ENCODE peak calls at places on chromosomes 12 and 14, in nine cellular contexts. L, T, W, I, V, K, A, G and F are unnamed samples.

GRCh38 chr14:105414456-105415371 is 4.9 kb upstream of the MTA1 start:
- DNase-seq in T (no peak), L (peak), K (peak), I (no peak), G (no peak), V (peak), W (peak), A (peak), F (peak)

GRCh38 chr14:52650774-52651173 is 44.6 kb downstream of the ERO1A start:
- DNase-seq in G (no peak), K (no peak), W (no peak), I (no peak), T (no peak), L (no peak), A (peak), V (no peak), F (no peak)

GRCh38 chr14:67360469-67361206 is 510 bp downstream of the EIF2S1 start:
- DNase-seq in I (no peak), V (no peak), W (no peak), G (peak), L (no peak), T (no peak), K (no peak), A (no peak), F (no peak)

GRCh38 chr14:68619805-68620574 is 172.9 kb downstream of the ZFP36L1 start:
- DNase-seq in W (no peak), I (no peak), G (no peak), V (no peak), T (no peak), L (no peak), A (peak), K (no peak), F (peak)

GRCh38 chr12:89157413-89157812 is 194.9 kb downstream of the DUSP6 start:
- DNase-seq in T (no peak), G (no peak), K (no peak), L (no peak), I (no peak), W (no peak), V (no peak), A (no peak), F (no peak)

GRCh38 chr14:95507701-95508103 is 8.7 kb downstream of the SYNE3 start:
- DNase-seq in V (no peak), I (no peak), L (no peak), W (no peak), T (no peak), A (peak), K (no peak), G (no peak), F (no peak)

GRCh38 chr12:40170593-40170992 is 54.2 kb upstream of the LRRK2 start:
- DNase-seq in L (no peak), T (no peak), I (no peak), W (no peak), V (no peak), A (no peak), K (no peak), G (no peak), F (no peak)

GRCh38 chr12:106085213-106085612 is 53.5 kb downstream of the NUAK1 start:
- DNase-seq in T (no peak), A (no peak), G (no peak), I (no peak), W (no peak), L (no peak), K (no peak), V (no peak), F (no peak)

GRCh38 chr12:88628856-88629509 is 48.7 kb upstream of the KITLG start:
- DNase-seq in W (no peak), K (no peak), L (no peak), T (no peak), V (no peak), G (no peak), I (no peak), A (no peak), F (no peak)

GRCh38 chr12:13436696-13437391 is 240.3 kb downstream of the EMP1 start:
- DNase-seq in A (peak), W (no peak), T (no peak), I (no peak), G (no peak), K (no peak), L (no peak), V (no peak), F (peak)

GRCh38 chr14:102028733-102029132 is 58.1 kb downstream of the HSP90AA1 start:
- DNase-seq in W (no peak), K (no peak), V (no peak), T (no peak), A (peak), L (no peak), G (no peak), I (peak), F (peak)

GRCh38 chr12:22529281-22530060 is 14.9 kb downstream of the C2CD5 start:
- DNase-seq in K (peak), V (no peak), G (no peak), W (peak), T (no peak), I (no peak), L (no peak), A (peak), F (peak)

GRCh38 chr14:69268223-69268622 is 8.3 kb downstream of the GALNT16 start:
- DNase-seq in G (no peak), W (no peak), V (no peak), T (no peak), A (peak), I (no peak), L (no peak), K (no peak), F (no peak)

GRCh38 chr12:118190266-118190665 is 54.3 kb downstream of the PEBP1 start:
- DNase-seq in V (no peak), G (no peak), W (peak), I (no peak), L (no peak), T (no peak), A (peak), K (no peak), F (peak)

GRCh38 chr14:36028218-36028617 is 148.3 kb downstream of the PTCSC3 start:
- DNase-seq in G (no peak), W (peak), L (no peak), A (no peak), V (no peak), K (peak), I (no peak), T (no peak), F (peak)

GRCh38 chr14:24360281-24360680 is 7.7 kb upstream of the NFATC4 start:
- DNase-seq in A (no peak), T (no peak), I (no peak), V (no peak), L (no peak), K (no peak), G (no peak), W (no peak), F (no peak)

GRCh38 chr12:131047789-131048610 is 94.3 kb downstream of the ADGRD1 start:
- DNase-seq in K (no peak), I (no peak), G (no peak), A (no peak), T (no peak), V (no peak), W (no peak), L (no peak), F (no peak)

GRCh38 chr12:65868878-65869277 is 44.6 kb downstream of the HMGA2 start:
- DNase-seq in L (no peak), T (no peak), I (no peak), V (no peak), K (no peak), W (no peak), A (no peak), G (no peak), F (no peak)

GRCh38 chr12:62933871-62934798 is 815 bp downstream of the PPM1H start:
- DNase-seq in V (no peak), I (no peak), A (peak), W (peak), T (no peak), K (peak), L (peak), G (no peak), F (peak)

GRCh38 chr14:88063807-88064206 is 58.9 kb downstream of the GPR65 start:
- DNase-seq in L (no peak), G (no peak), W (no peak), A (no peak), K (no peak), T (no peak), I (no peak), V (no peak), F (no peak)

GRCh38 chr12:6970096-6970527 is 352 bp downstream of the PHB2 start:
- DNase-seq in G (no peak), A (peak), T (no peak), V (no peak), W (no peak), L (no peak), K (no peak), I (no peak), F (peak)

GRCh38 chr12:47361389-47362031 is 281.8 kb upstream of the AMIGO2 start:
- DNase-seq in G (peak), W (no peak), A (no peak), I (no peak), K (no peak), L (peak), T (no peak), V (peak), F (peak)

GRCh38 chr12:108850854-108851573 is 6.4 kb downstream of the SSH1 start:
- DNase-seq in I (peak), V (no peak), L (no peak), A (peak), T (peak), W (no peak), G (no peak), K (no peak), F (no peak)

GRCh38 chr14:87049886-87050820 is 942.8 kb downstream of the GALC start:
- DNase-seq in T (no peak), V (no peak), W (peak), L (no peak), G (no peak), I (peak), K (peak), A (peak), F (peak)

GRCh38 chr14:101713641-101714349 is 47.7 kb upstream of the PPP2R5C start:
- DNase-seq in W (no peak), L (no peak), G (no peak), I (no peak), T (no peak), V (no peak), A (no peak), K (no peak), F (no peak)

GRCh38 chr12:21305666-21306065 is 29.1 kb downstream of the SLCO1A2 start:
- DNase-seq in I (no peak), G (no peak), K (no peak), L (no peak), T (no peak), A (peak), W (no peak), V (no peak), F (no peak)

GRCh38 chr14:91520138-91520537 is 10.0 kb upstream of the PPP4R3A start:
- DNase-seq in A (no peak), L (no peak), T (no peak), K (no peak), W (no peak), I (no peak), V (no peak), G (no peak), F (no peak)

GRCh38 chr12:124683725-124684124 is 116.3 kb upstream of the NCOR2 start:
- DNase-seq in I (no peak), K (no peak), T (no peak), L (no peak), A (no peak), G (no peak), V (no peak), W (no peak), F (no peak)

GRCh38 chr14:102690509-102691286 is 86.6 kb upstream of the TRAF3 start:
- DNase-seq in G (no peak), V (no peak), L (no peak), I (no peak), W (no peak), A (no peak), T (no peak), K (no peak), F (no peak)

GRCh38 chr12:15256760-15257159 is 35.5 kb upstream of the RERG start:
- DNase-seq in V (no peak), L (no peak), I (no peak), G (no peak), W (peak), T (no peak), A (peak), K (peak), F (no peak)

GRCh38 chr14:61761557-61761956 is 663 bp upstream of the SNAPC1 start:
- DNase-seq in L (no peak), I (no peak), K (no peak), G (no peak), V (no peak), T (no peak), W (no peak), A (no peak), F (no peak)

GRCh38 chr12:73225371-73225937 is 953.3 kb downstream of the TRHDE start:
- DNase-seq in V (no peak), W (no peak), A (no peak), I (no peak), K (no peak), G (no peak), L (no peak), T (no peak), F (peak)